ENCODE peak calls at places on chromosome 5, in five cellular contexts. One of them, this sample, is unnamed.

GRCh38 chr5:116738270-116738947 is 163.8 kb upstream of the SEMA6A start:
- DNase-seq in aorta: no peak
- DNase-seq in SW480: no peak
- DNase-seq in NB4: no peak
- DNase-seq in stimulated activated CD8-positive, alpha-beta memory T cell treated with anti-CD3 and anti-CD28 coated beads, Interleukin-4, amount 100 ng/mL, for 4 hours: no peak
- DNase-seq in this sample: no peak

GRCh38 chr5:73825736-73826135 is 199.7 kb downstream of the ARHGEF28 start:
- DNase-seq in aorta: no peak
- DNase-seq in SW480: no peak
- DNase-seq in NB4: no peak
- DNase-seq in stimulated activated CD8-positive, alpha-beta memory T cell treated with anti-CD3 and anti-CD28 coated beads, Interleukin-4, amount 100 ng/mL, for 4 hours: no peak
- DNase-seq in this sample: no peak

GRCh38 chr5:168409601-168410458 is 76.4 kb upstream of the RARS1 start:
- DNase-seq in aorta: no peak
- DNase-seq in SW480: peak
- DNase-seq in NB4: no peak
- DNase-seq in stimulated activated CD8-positive, alpha-beta memory T cell treated with anti-CD3 and anti-CD28 coated beads, Interleukin-4, amount 100 ng/mL, for 4 hours: no peak
- DNase-seq in this sample: peak

GRCh38 chr5:150448353-150448752 is 1.2 kb downstream of the RPS14 start:
- DNase-seq in aorta: no peak
- DNase-seq in SW480: no peak
- DNase-seq in NB4: no peak
- DNase-seq in stimulated activated CD8-positive, alpha-beta memory T cell treated with anti-CD3 and anti-CD28 coated beads, Interleukin-4, amount 100 ng/mL, for 4 hours: no peak
- DNase-seq in this sample: no peak

GRCh38 chr5:141856030-141856790 is 22.0 kb downstream of the PCDH1 start:
- DNase-seq in aorta: no peak
- DNase-seq in SW480: no peak
- DNase-seq in NB4: no peak
- DNase-seq in stimulated activated CD8-positive, alpha-beta memory T cell treated with anti-CD3 and anti-CD28 coated beads, Interleukin-4, amount 100 ng/mL, for 4 hours: no peak
- DNase-seq in this sample: no peak

GRCh38 chr5:33205727-33206410 is 234.9 kb upstream of the TARS1 start:
- DNase-seq in aorta: no peak
- DNase-seq in SW480: no peak
- DNase-seq in NB4: no peak
- DNase-seq in stimulated activated CD8-positive, alpha-beta memory T cell treated with anti-CD3 and anti-CD28 coated beads, Interleukin-4, amount 100 ng/mL, for 4 hours: no peak
- DNase-seq in this sample: no peak

GRCh38 chr5:31554552-31554951 is 22.5 kb downstream of the C5orf22 start:
- DNase-seq in aorta: no peak
- DNase-seq in SW480: no peak
- DNase-seq in NB4: no peak
- DNase-seq in stimulated activated CD8-positive, alpha-beta memory T cell treated with anti-CD3 and anti-CD28 coated beads, Interleukin-4, amount 100 ng/mL, for 4 hours: no peak
- DNase-seq in this sample: no peak

GRCh38 chr5:150429410-150429873 is 16.7 kb upstream of the CD74 start:
- DNase-seq in aorta: no peak
- DNase-seq in SW480: no peak
- DNase-seq in NB4: no peak
- DNase-seq in stimulated activated CD8-positive, alpha-beta memory T cell treated with anti-CD3 and anti-CD28 coated beads, Interleukin-4, amount 100 ng/mL, for 4 hours: no peak
- DNase-seq in this sample: no peak

GRCh38 chr5:154370119-154370518 is 75.7 kb upstream of the SAP30L start:
- DNase-seq in aorta: no peak
- DNase-seq in SW480: no peak
- DNase-seq in NB4: no peak
- DNase-seq in stimulated activated CD8-positive, alpha-beta memory T cell treated with anti-CD3 and anti-CD28 coated beads, Interleukin-4, amount 100 ng/mL, for 4 hours: no peak
- DNase-seq in this sample: no peak

GRCh38 chr5:88785396-88786216 is 97.4 kb downstream of the MEF2C start:
- DNase-seq in aorta: no peak
- DNase-seq in SW480: no peak
- DNase-seq in NB4: no peak
- DNase-seq in stimulated activated CD8-positive, alpha-beta memory T cell treated with anti-CD3 and anti-CD28 coated beads, Interleukin-4, amount 100 ng/mL, for 4 hours: no peak
- DNase-seq in this sample: peak

GRCh38 chr5:82011761-82012160 is 39.9 kb downstream of the ATG10 start:
- DNase-seq in aorta: peak
- DNase-seq in SW480: no peak
- DNase-seq in NB4: no peak
- DNase-seq in stimulated activated CD8-positive, alpha-beta memory T cell treated with anti-CD3 and anti-CD28 coated beads, Interleukin-4, amount 100 ng/mL, for 4 hours: no peak
- DNase-seq in this sample: no peak

GRCh38 chr5:112823656-112824055 is 37.4 kb upstream of the SRP19 start:
- DNase-seq in aorta: no peak
- DNase-seq in SW480: no peak
- DNase-seq in NB4: no peak
- DNase-seq in stimulated activated CD8-positive, alpha-beta memory T cell treated with anti-CD3 and anti-CD28 coated beads, Interleukin-4, amount 100 ng/mL, for 4 hours: no peak
- DNase-seq in this sample: no peak

GRCh38 chr5:76820491-76820890 is 1.7 kb downstream of the F2RL1 start:
- DNase-seq in aorta: no peak
- DNase-seq in SW480: no peak
- DNase-seq in NB4: no peak
- DNase-seq in stimulated activated CD8-positive, alpha-beta memory T cell treated with anti-CD3 and anti-CD28 coated beads, Interleukin-4, amount 100 ng/mL, for 4 hours: no peak
- DNase-seq in this sample: no peak

GRCh38 chr5:137075163-137075970 is 423.8 kb downstream of the SPOCK1 start:
- DNase-seq in aorta: no peak
- DNase-seq in SW480: peak
- DNase-seq in NB4: peak
- DNase-seq in stimulated activated CD8-positive, alpha-beta memory T cell treated with anti-CD3 and anti-CD28 coated beads, Interleukin-4, amount 100 ng/mL, for 4 hours: no peak
- DNase-seq in this sample: no peak

GRCh38 chr5:50667079-50667652 is 729 bp downstream of the PARP8 start:
- DNase-seq in aorta: peak
- DNase-seq in SW480: peak
- DNase-seq in NB4: peak
- DNase-seq in stimulated activated CD8-positive, alpha-beta memory T cell treated with anti-CD3 and anti-CD28 coated beads, Interleukin-4, amount 100 ng/mL, for 4 hours: no peak
- DNase-seq in this sample: no peak

GRCh38 chr5:854966-855743 is 4.4 kb upstream of the ZDHHC11 start:
- DNase-seq in aorta: peak
- DNase-seq in SW480: no peak
- DNase-seq in NB4: no peak
- DNase-seq in stimulated activated CD8-positive, alpha-beta memory T cell treated with anti-CD3 and anti-CD28 coated beads, Interleukin-4, amount 100 ng/mL, for 4 hours: no peak
- DNase-seq in this sample: no peak

GRCh38 chr5:143541943-143542797 is 138.7 kb upstream of the NR3C1 start:
- DNase-seq in aorta: no peak
- DNase-seq in SW480: no peak
- DNase-seq in NB4: no peak
- DNase-seq in stimulated activated CD8-positive, alpha-beta memory T cell treated with anti-CD3 and anti-CD28 coated beads, Interleukin-4, amount 100 ng/mL, for 4 hours: no peak
- DNase-seq in this sample: no peak

GRCh38 chr5:149030392-149030791 is 32.5 kb downstream of the SH3TC2 start:
- DNase-seq in aorta: no peak
- DNase-seq in SW480: peak
- DNase-seq in NB4: no peak
- DNase-seq in stimulated activated CD8-positive, alpha-beta memory T cell treated with anti-CD3 and anti-CD28 coated beads, Interleukin-4, amount 100 ng/mL, for 4 hours: no peak
- DNase-seq in this sample: peak

GRCh38 chr5:140174472-140175366 is at the start of gene CYSTM1:
- DNase-seq in aorta: peak
- DNase-seq in SW480: peak
- DNase-seq in NB4: peak
- DNase-seq in stimulated activated CD8-positive, alpha-beta memory T cell treated with anti-CD3 and anti-CD28 coated beads, Interleukin-4, amount 100 ng/mL, for 4 hours: peak
- DNase-seq in this sample: peak

GRCh38 chr5:54460181-54460919 is 4.9 kb downstream of the HSPB3 start:
- DNase-seq in aorta: no peak
- DNase-seq in SW480: no peak
- DNase-seq in NB4: no peak
- DNase-seq in stimulated activated CD8-positive, alpha-beta memory T cell treated with anti-CD3 and anti-CD28 coated beads, Interleukin-4, amount 100 ng/mL, for 4 hours: no peak
- DNase-seq in this sample: no peak

GRCh38 chr5:138461343-138462125 is 3.7 kb upstream of the EGR1 start:
- DNase-seq in aorta: no peak
- DNase-seq in SW480: peak
- DNase-seq in NB4: no peak
- DNase-seq in stimulated activated CD8-positive, alpha-beta memory T cell treated with anti-CD3 and anti-CD28 coated beads, Interleukin-4, amount 100 ng/mL, for 4 hours: no peak
- DNase-seq in this sample: no peak

GRCh38 chr5:56585973-56586740 is 229.2 kb upstream of the MAP3K1 start:
- DNase-seq in aorta: peak
- DNase-seq in SW480: no peak
- DNase-seq in NB4: peak
- DNase-seq in stimulated activated CD8-positive, alpha-beta memory T cell treated with anti-CD3 and anti-CD28 coated beads, Interleukin-4, amount 100 ng/mL, for 4 hours: no peak
- DNase-seq in this sample: no peak

GRCh38 chr5:75611324-75612210 is at the start of gene ANKDD1B:
- DNase-seq in aorta: peak
- DNase-seq in SW480: peak
- DNase-seq in NB4: no peak
- DNase-seq in stimulated activated CD8-positive, alpha-beta memory T cell treated with anti-CD3 and anti-CD28 coated beads, Interleukin-4, amount 100 ng/mL, for 4 hours: no peak
- DNase-seq in this sample: no peak

GRCh38 chr5:108418172-108418571 is 36.3 kb upstream of the FBXL17 start:
- DNase-seq in aorta: peak
- DNase-seq in SW480: no peak
- DNase-seq in NB4: no peak
- DNase-seq in stimulated activated CD8-positive, alpha-beta memory T cell treated with anti-CD3 and anti-CD28 coated beads, Interleukin-4, amount 100 ng/mL, for 4 hours: no peak
- DNase-seq in this sample: no peak

GRCh38 chr5:131466171-131466766 is 168.8 kb downstream of the RAPGEF6 start:
- DNase-seq in aorta: no peak
- DNase-seq in SW480: no peak
- DNase-seq in NB4: peak
- DNase-seq in stimulated activated CD8-positive, alpha-beta memory T cell treated with anti-CD3 and anti-CD28 coated beads, Interleukin-4, amount 100 ng/mL, for 4 hours: no peak
- DNase-seq in this sample: peak

GRCh38 chr5:93532370-93532769 is 48.6 kb downstream of the NR2F1-AS1 start:
- DNase-seq in aorta: peak
- DNase-seq in SW480: no peak
- DNase-seq in NB4: peak
- DNase-seq in stimulated activated CD8-positive, alpha-beta memory T cell treated with anti-CD3 and anti-CD28 coated beads, Interleukin-4, amount 100 ng/mL, for 4 hours: no peak
- DNase-seq in this sample: peak

GRCh38 chr5:39108987-39109386 is 34.8 kb upstream of the RICTOR start:
- DNase-seq in aorta: no peak
- DNase-seq in SW480: no peak
- DNase-seq in NB4: no peak
- DNase-seq in stimulated activated CD8-positive, alpha-beta memory T cell treated with anti-CD3 and anti-CD28 coated beads, Interleukin-4, amount 100 ng/mL, for 4 hours: no peak
- DNase-seq in this sample: no peak

GRCh38 chr5:12392246-12392645 is 488.0 kb upstream of the CTNND2 start:
- DNase-seq in aorta: no peak
- DNase-seq in SW480: no peak
- DNase-seq in NB4: no peak
- DNase-seq in stimulated activated CD8-positive, alpha-beta memory T cell treated with anti-CD3 and anti-CD28 coated beads, Interleukin-4, amount 100 ng/mL, for 4 hours: no peak
- DNase-seq in this sample: peak

GRCh38 chr5:115424030-115424429 is 120.5 kb downstream of the FEM1C start:
- DNase-seq in aorta: no peak
- DNase-seq in SW480: no peak
- DNase-seq in NB4: no peak
- DNase-seq in stimulated activated CD8-positive, alpha-beta memory T cell treated with anti-CD3 and anti-CD28 coated beads, Interleukin-4, amount 100 ng/mL, for 4 hours: no peak
- DNase-seq in this sample: no peak

This sample was measured in non-pigmented ciliary epithelial cell.